ENCODE peak calls at places on chromosomes 2 and 18, in ten cellular contexts. K is GM13976; X is Kasumi-1; A is AG09309; U is 8988T; L is NCI-H1092; B is Daoy; V is activated T-cell treated with anti-CD3 and anti-CD28 coated beads for 1 hour; M is stimulated activated CD8-positive, alpha-beta memory T cell treated with anti-CD3 and anti-CD28 coated beads, Interleukin-4, amount 100 ng/mL, for 48 hours; W is cerebellum. G is an unnamed sample.

GRCh38 chr18:71625691-71626090 is 918.5 kb downstream of the CBLN2 start:
- DNase-seq in K (no peak), X (no peak), A (no peak), U (no peak), L (no peak), B (no peak), V (no peak), M (no peak), W (no peak), G (no peak)

GRCh38 chr2:67782443-67782842 is 280.4 kb downstream of the C1D start:
- DNase-seq in K (no peak), X (no peak), A (no peak), U (no peak), L (no peak), B (no peak), V (no peak), M (no peak), W (no peak), G (no peak)

GRCh38 chr2:148553332-148553887 is 91.1 kb upstream of the EPC2 start:
- DNase-seq in K (no peak), X (no peak), A (no peak), U (no peak), L (no peak), B (no peak), V (no peak), M (no peak), W (no peak), G (no peak)

GRCh38 chr2:20012282-20013060 is at the start of gene MATN3:
- DNase-seq in K (peak; percentile 59), X (no peak), A (no peak), U (peak; percentile 57), L (no peak), B (peak; percentile 46), V (no peak), M (no peak), W (no peak), G (peak; percentile 41)

GRCh38 chr2:180003566-180003965 is 3.5 kb downstream of the CWC22 start:
- DNase-seq in K (no peak), X (no peak), A (no peak), U (no peak), L (no peak), B (no peak), V (no peak), M (no peak), W (no peak), G (peak; percentile 79)

GRCh38 chr2:183248866-183249567 is 124.8 kb downstream of the NUP35 start:
- DNase-seq in K (peak; percentile 32), X (peak; percentile 74), A (no peak), U (no peak), L (no peak), B (no peak), V (no peak), M (no peak), W (peak; percentile 48), G (peak; percentile 51)

GRCh38 chr2:218322756-218323525 is 30.6 kb upstream of the TMBIM1 start:
- DNase-seq in K (peak; percentile 95), X (peak; percentile 58), A (no peak), U (peak; percentile 86), L (peak; percentile 22), B (peak; percentile 85), V (peak; percentile 26), M (peak; percentile 59), W (peak; percentile 89), G (peak; percentile 93)

GRCh38 chr18:69400976-69401474 is 337 bp downstream of the DOK6 start:
- DNase-seq in K (peak; percentile 37), X (no peak), A (no peak), U (no peak), L (peak; percentile 24), B (no peak), V (no peak), M (no peak), W (peak; percentile 52), G (peak; percentile 36)

G was measured in kidney tubule cell.